ENCODE peak calls at places on chromosomes 11 and 22, in four cellular contexts. One of them, this sample, is unnamed.

GRCh38 chr11:84740050-84740449 is 887.1 kb downstream of the DLG2 start:
- DNase-seq in ureter: no peak
- DNase-seq in CD8-positive, alpha-beta memory T cell: no peak
- DNase-seq in stimulated activated CD4-positive, alpha-beta T cell treated with anti-CD3 and anti-CD28 coated beads, Interleukin-4, amount 100 ng/mL, for 1 hour: no peak
- DNase-seq in this sample: no peak

GRCh38 chr11:124769804-124770774 is 8.0 kb upstream of the ESAM start:
- DNase-seq in CD8-positive, alpha-beta memory T cell: no peak
- DNase-seq in stimulated activated CD4-positive, alpha-beta T cell treated with anti-CD3 and anti-CD28 coated beads, Interleukin-4, amount 100 ng/mL, for 1 hour: no peak
- DNase-seq in ureter: no peak
- DNase-seq in this sample: no peak

GRCh38 chr11:12408156-12408770 is 30.9 kb downstream of the PARVA start:
- DNase-seq in CD8-positive, alpha-beta memory T cell: no peak
- DNase-seq in ureter: no peak
- DNase-seq in stimulated activated CD4-positive, alpha-beta T cell treated with anti-CD3 and anti-CD28 coated beads, Interleukin-4, amount 100 ng/mL, for 1 hour: no peak
- DNase-seq in this sample: no peak

GRCh38 chr22:50007057-50007511 is 5.5 kb downstream of the IL17REL start:
- DNase-seq in stimulated activated CD4-positive, alpha-beta T cell treated with anti-CD3 and anti-CD28 coated beads, Interleukin-4, amount 100 ng/mL, for 1 hour: no peak
- DNase-seq in CD8-positive, alpha-beta memory T cell: no peak
- DNase-seq in ureter: no peak
- DNase-seq in this sample: no peak

GRCh38 chr22:44224166-44224565 is 43.4 kb downstream of the PARVG start:
- DNase-seq in CD8-positive, alpha-beta memory T cell: no peak
- DNase-seq in ureter: no peak
- DNase-seq in stimulated activated CD4-positive, alpha-beta T cell treated with anti-CD3 and anti-CD28 coated beads, Interleukin-4, amount 100 ng/mL, for 1 hour: no peak
- DNase-seq in this sample: no peak

GRCh38 chr11:120789391-120789790 is 234.5 kb upstream of the TBCEL start:
- DNase-seq in CD8-positive, alpha-beta memory T cell: no peak
- DNase-seq in stimulated activated CD4-positive, alpha-beta T cell treated with anti-CD3 and anti-CD28 coated beads, Interleukin-4, amount 100 ng/mL, for 1 hour: no peak
- DNase-seq in ureter: no peak
- DNase-seq in this sample: no peak

GRCh38 chr11:75384438-75385080 is 14.8 kb upstream of the RPS3 start:
- DNase-seq in CD8-positive, alpha-beta memory T cell: peak
- DNase-seq in ureter: peak
- DNase-seq in stimulated activated CD4-positive, alpha-beta T cell treated with anti-CD3 and anti-CD28 coated beads, Interleukin-4, amount 100 ng/mL, for 1 hour: peak
- DNase-seq in this sample: no peak

GRCh38 chr22:44723801-44724200 is 21.8 kb downstream of the PRR5 start:
- DNase-seq in CD8-positive, alpha-beta memory T cell: no peak
- DNase-seq in stimulated activated CD4-positive, alpha-beta T cell treated with anti-CD3 and anti-CD28 coated beads, Interleukin-4, amount 100 ng/mL, for 1 hour: no peak
- DNase-seq in ureter: no peak
- DNase-seq in this sample: no peak

GRCh38 chr22:48306785-48307570 is 1520.7 kb downstream of the BRD1 start:
- DNase-seq in stimulated activated CD4-positive, alpha-beta T cell treated with anti-CD3 and anti-CD28 coated beads, Interleukin-4, amount 100 ng/mL, for 1 hour: no peak
- DNase-seq in CD8-positive, alpha-beta memory T cell: no peak
- DNase-seq in ureter: no peak
- DNase-seq in this sample: no peak

This sample was measured in cortex of kidney.